ENCODE peak calls at places on chromosomes 2 and 18, in ten cellular contexts. U, M, I, Z, H, B, E, R, V and X are unnamed samples.

GRCh38 chr2:53880756-53881155 is 21.0 kb upstream of the GPR75 start:
- DNase-seq in U (no peak), M (no peak), I (peak; percentile 53), Z (no peak), H (no peak), B (no peak), E (no peak), R (no peak), V (no peak), X (no peak)

GRCh38 chr2:199128476-199129214 is 329.1 kb downstream of the SATB2 start:
- DNase-seq in U (no peak), M (no peak), I (no peak), Z (no peak), H (no peak), B (no peak), E (no peak), R (no peak), V (no peak), X (no peak)

GRCh38 chr2:166060191-166060590 is 67.6 kb downstream of the SCN1A start:
- DNase-seq in U (no peak), M (no peak), I (no peak), Z (no peak), H (no peak), B (no peak), E (no peak), R (no peak), V (no peak), X (no peak)

GRCh38 chr2:231057590-231057989 is 923 bp downstream of the PSMD1 start:
- DNase-seq in U (no peak), M (no peak), I (no peak), Z (no peak), H (no peak), B (no peak), E (no peak), R (no peak), V (no peak), X (no peak)

GRCh38 chr2:235968616-235969324 is 199.4 kb downstream of the GBX2 start:
- DNase-seq in U (no peak), M (no peak), I (no peak), Z (no peak), H (no peak), B (no peak), E (no peak), R (no peak), V (no peak), X (no peak)

GRCh38 chr18:79411614-79412526 is 16.1 kb downstream of the NFATC1 start:
- DNase-seq in U (no peak), M (no peak), I (no peak), Z (no peak), H (no peak), B (no peak), E (no peak), R (no peak), V (peak; percentile 63), X (no peak)

GRCh38 chr2:71742953-71743601 is 289.7 kb downstream of the DYSF start:
- DNase-seq in U (peak; percentile 76), M (peak; percentile 20), I (peak; percentile 98), Z (peak; percentile 98), H (peak; percentile 36), B (peak; percentile 64), E (peak; percentile 23), R (peak; percentile 92), V (peak; percentile 81), X (no peak)

GRCh38 chr2:133025004-133025403 is 355.0 kb upstream of the LYPD1 start:
- DNase-seq in U (no peak), M (no peak), I (no peak), Z (no peak), H (no peak), B (no peak), E (no peak), R (no peak), V (no peak), X (no peak)

GRCh38 chr2:240225660-240226475 is 85.4 kb upstream of the OTOS start:
- DNase-seq in U (no peak), M (no peak), I (no peak), Z (no peak), H (no peak), B (peak; percentile 2), E (no peak), R (no peak), V (no peak), X (peak; percentile 4)

GRCh38 chr2:241008711-241009121 is 10.3 kb downstream of the SNED1 start:
- DNase-seq in U (no peak), M (no peak), I (no peak), Z (no peak), H (no peak), B (no peak), E (no peak), R (no peak), V (no peak), X (no peak)

GRCh38 chr18:54250846-54251251 is 18.5 kb upstream of the POLI start:
- DNase-seq in U (no peak), M (no peak), I (no peak), Z (no peak), H (no peak), B (no peak), E (no peak), R (no peak), V (no peak), X (no peak)

GRCh38 chr2:239324456-239324855 is 76.4 kb downstream of the HDAC4 start:
- DNase-seq in U (no peak), M (no peak), I (no peak), Z (no peak), H (no peak), B (no peak), E (no peak), R (no peak), V (peak; percentile 31), X (no peak)

GRCh38 chr2:3534251-3534814 is 15.0 kb upstream of the ADI1 start:
- DNase-seq in U (no peak), M (no peak), I (no peak), Z (no peak), H (no peak), B (no peak), E (no peak), R (no peak), V (no peak), X (no peak)

GRCh38 chr2:23096905-23097602 is 287.9 kb upstream of the KLHL29 start:
- DNase-seq in U (no peak), M (no peak), I (no peak), Z (no peak), H (no peak), B (no peak), E (no peak), R (no peak), V (no peak), X (no peak)

GRCh38 chr2:71457959-71458322 is 4.6 kb downstream of the DYSF start:
- DNase-seq in U (no peak), M (no peak), I (no peak), Z (no peak), H (no peak), B (no peak), E (no peak), R (no peak), V (no peak), X (no peak)

GRCh38 chr2:221570321-221571107 is 1.6 kb downstream of the EPHA4 start:
- DNase-seq in U (no peak), M (peak; percentile 21), I (peak; percentile 11), Z (no peak), H (no peak), B (peak; percentile 23), E (no peak), R (no peak), V (no peak), X (no peak)

GRCh38 chr2:10864888-10865551 is 46.7 kb upstream of the KCNF1 start:
- DNase-seq in U (no peak), M (no peak), I (no peak), Z (no peak), H (peak; percentile 2), B (no peak), E (no peak), R (no peak), V (no peak), X (no peak)

GRCh38 chr18:2706903-2707302 is 51.4 kb downstream of the SMCHD1 start:
- DNase-seq in U (no peak), M (no peak), I (no peak), Z (no peak), H (no peak), B (no peak), E (no peak), R (no peak), V (no peak), X (no peak)

GRCh38 chr2:28393115-28393836 is 618 bp downstream of the FOSL2 start:
- DNase-seq in U (peak; percentile 76), M (peak; percentile 28), I (no peak), Z (no peak), H (no peak), B (peak; percentile 80), E (peak; percentile 52), R (peak; percentile 67), V (no peak), X (peak; percentile 54)

GRCh38 chr2:29263886-29264285 is 148.7 kb downstream of the CLIP4 start:
- DNase-seq in U (no peak), M (no peak), I (no peak), Z (no peak), H (no peak), B (no peak), E (no peak), R (no peak), V (peak; percentile 22), X (no peak)

GRCh38 chr18:6058941-6059340 is 163.6 kb upstream of the TMEM200C start:
- DNase-seq in U (peak; percentile 26), M (peak; percentile 30), I (no peak), Z (no peak), H (no peak), B (peak; percentile 53), E (no peak), R (no peak), V (no peak), X (no peak)

GRCh38 chr2:205130111-205130829 is 552.0 kb upstream of the NRP2 start:
- DNase-seq in U (no peak), M (no peak), I (peak; percentile 32), Z (no peak), H (no peak), B (no peak), E (no peak), R (no peak), V (no peak), X (no peak)

GRCh38 chr2:234615643-234616356 is 118.9 kb upstream of the ARL4C start:
- DNase-seq in U (no peak), M (no peak), I (no peak), Z (no peak), H (no peak), B (no peak), E (no peak), R (no peak), V (no peak), X (no peak)

GRCh38 chr2:44550571-44550970 is 188.8 kb downstream of the CAMKMT start:
- DNase-seq in U (no peak), M (no peak), I (no peak), Z (no peak), H (no peak), B (no peak), E (no peak), R (no peak), V (no peak), X (no peak)

GRCh38 chr2:160703648-160704585 is 210.3 kb upstream of the RBMS1 start:
- DNase-seq in U (no peak), M (no peak), I (no peak), Z (no peak), H (no peak), B (peak; percentile 10), E (no peak), R (peak; percentile 21), V (no peak), X (peak; percentile 8)

GRCh38 chr2:64402876-64403275 is 51.1 kb upstream of the LGALSL start:
- DNase-seq in U (no peak), M (no peak), I (no peak), Z (no peak), H (no peak), B (no peak), E (no peak), R (no peak), V (no peak), X (no peak)

GRCh38 chr2:147331790-147332419 is 512.9 kb upstream of the ACVR2A start:
- DNase-seq in U (no peak), M (peak; percentile 21), I (peak; percentile 13), Z (no peak), H (no peak), B (no peak), E (no peak), R (no peak), V (no peak), X (peak; percentile 14)

GRCh38 chr18:67705748-67706147 is 189.2 kb upstream of the DSEL start:
- DNase-seq in U (no peak), M (no peak), I (no peak), Z (no peak), H (no peak), B (no peak), E (no peak), R (no peak), V (no peak), X (no peak)